ENCODE peak calls at places on chromosomes 1 and 21, in six cellular contexts. R is H1; L is fibroblast of lung; J is neuronal stem cell; P is gastrocnemius medialis; S is naive thymus-derived CD4-positive, alpha-beta T cell. M is an unnamed sample. For H3K4me1, the result is how much of the 10 kb centered on the place peaks cover.

GRCh38 chr1:202589190-202589680 is 121.0 kb downstream of the SYT2 start:
- DNase-seq in R (peak), L (peak), J (no peak), P (peak), S (no peak), M (peak)

GRCh38 chr1:25771246-25772114 is 28.5 kb upstream of the SELENON start:
- DNase-seq in R (no peak), L (no peak), J (peak), P (peak), S (peak), M (no peak)

GRCh38 chr1:163083690-163084089 is 14.5 kb downstream of the RGS4 start:
- DNase-seq in R (no peak), L (peak), J (no peak), P (no peak), S (no peak), M (no peak)

GRCh38 chr1:107496002-107496401 is 355.2 kb downstream of the NTNG1 start:
- DNase-seq in R (no peak), L (no peak), J (no peak), P (no peak), S (no peak), M (no peak)

GRCh38 chr1:66758247-66758755 is 6.0 kb downstream of the DYNLT5 start:
- DNase-seq in R (no peak), L (no peak), J (no peak), P (no peak), S (no peak), M (no peak)

GRCh38 chr1:84780000-84780716 is 89.9 kb upstream of the SSX2IP start:
- DNase-seq in R (no peak), L (peak), J (no peak), P (no peak), S (no peak), M (no peak)

GRCh38 chr1:193412748-193413147 is 226.3 kb upstream of the B3GALT2 start:
- DNase-seq in R (no peak), L (no peak), J (no peak), P (no peak), S (no peak), M (no peak)

GRCh38 chr21:34881421-34881820 is 167.7 kb downstream of the RUNX1 start:
- DNase-seq in R (no peak), L (peak), J (no peak), P (no peak), S (no peak), M (no peak)

GRCh38 chr1:115976062-115976899 is at the start of gene SLC22A15:
- DNase-seq in R (no peak), L (peak), J (peak), P (peak), S (no peak), M (peak)

GRCh38 chr1:117367769-117368059 is 465 bp downstream of the MAN1A2 start:
- DNase-seq in R (no peak), L (no peak), J (peak), P (no peak), S (peak), M (no peak)

GRCh38 chr1:38475624-38476005 is 384.0 kb downstream of the RRAGC start:
- DNase-seq in R (no peak), L (no peak), J (no peak), P (no peak), S (no peak), M (no peak)

GRCh38 chr1:71521655-71522264 is 440.9 kb upstream of the ZRANB2 start:
- DNase-seq in R (no peak), L (peak), J (peak), P (no peak), S (no peak), M (no peak)

GRCh38 chr1:197799271-197799670 is 24.0 kb upstream of the DENND1B start:
- DNase-seq in R (no peak), L (peak), J (no peak), P (no peak), S (no peak), M (no peak)

GRCh38 chr21:43332872-43333300 is 94.0 kb downstream of the SIK1 start:
- DNase-seq in R (no peak), L (peak), J (no peak), P (no peak), S (no peak), M (no peak)

GRCh38 chr1:6761338-6761737 is 23.9 kb upstream of the CAMTA1 start:
- DNase-seq in R (no peak), L (no peak), J (no peak), P (no peak), S (no peak), M (no peak)

GRCh38 chr1:10651377-10651776 is 145.1 kb downstream of the CASZ1 start:
- DNase-seq in R (no peak), L (peak), J (no peak), P (no peak), S (no peak), M (no peak)

GRCh38 chr1:202266061-202266765 is 72.6 kb downstream of the LGR6 start:
- DNase-seq in R (no peak), L (no peak), J (no peak), P (no peak), S (no peak), M (no peak)

GRCh38 chr1:206510371-206510770 is 3.0 kb downstream of the RASSF5 start:
- DNase-seq in R (no peak), L (no peak), J (no peak), P (no peak), S (no peak), M (no peak)
- H3K4me1 ChIP-seq in R (under half), L (under half), J (under half), P (under half), S (under half), M (under half)

GRCh38 chr1:222369991-222370910 is 177.7 kb downstream of the HHIPL2 start:
- DNase-seq in R (no peak), L (peak), J (no peak), P (no peak), S (no peak), M (no peak)

GRCh38 chr1:222373831-222374603 is 173.9 kb downstream of the HHIPL2 start:
- DNase-seq in R (no peak), L (no peak), J (no peak), P (no peak), S (no peak), M (no peak)

GRCh38 chr1:222373216-222373615 is 174.7 kb downstream of the HHIPL2 start:
- DNase-seq in R (no peak), L (no peak), J (no peak), P (no peak), S (no peak), M (no peak)

GRCh38 chr1:222370911-222371717 is 176.8 kb downstream of the HHIPL2 start:
- DNase-seq in R (no peak), L (peak), J (no peak), P (no peak), S (no peak), M (no peak)

DNA sequence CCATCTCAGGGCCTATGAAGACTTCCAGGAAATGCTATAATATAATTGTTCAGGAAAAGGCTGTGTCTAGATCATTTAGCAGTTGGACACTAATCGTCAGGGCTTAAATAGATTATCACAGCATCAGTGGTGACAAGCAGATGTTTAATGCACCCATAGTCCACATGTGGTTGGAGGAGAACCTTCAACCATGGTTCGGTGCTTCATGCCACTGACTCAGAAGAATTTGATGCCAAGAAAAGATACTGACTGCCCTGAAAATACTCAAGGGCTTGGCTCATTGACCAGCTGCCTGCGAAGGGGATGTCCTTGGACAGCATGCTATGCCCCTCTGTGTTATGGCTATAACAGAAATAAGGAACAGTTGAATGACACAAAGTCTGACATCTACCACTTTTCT is 175.7 kb downstream of the HHIPL2 start:
- DNase-seq in R (no peak), L (no peak), J (no peak), P (no peak), S (no peak), M (no peak)
- H3K4me1 ChIP-seq in R (under half), L (under half), J (under half), P (under half), S (under half), M (under half)

DNA sequence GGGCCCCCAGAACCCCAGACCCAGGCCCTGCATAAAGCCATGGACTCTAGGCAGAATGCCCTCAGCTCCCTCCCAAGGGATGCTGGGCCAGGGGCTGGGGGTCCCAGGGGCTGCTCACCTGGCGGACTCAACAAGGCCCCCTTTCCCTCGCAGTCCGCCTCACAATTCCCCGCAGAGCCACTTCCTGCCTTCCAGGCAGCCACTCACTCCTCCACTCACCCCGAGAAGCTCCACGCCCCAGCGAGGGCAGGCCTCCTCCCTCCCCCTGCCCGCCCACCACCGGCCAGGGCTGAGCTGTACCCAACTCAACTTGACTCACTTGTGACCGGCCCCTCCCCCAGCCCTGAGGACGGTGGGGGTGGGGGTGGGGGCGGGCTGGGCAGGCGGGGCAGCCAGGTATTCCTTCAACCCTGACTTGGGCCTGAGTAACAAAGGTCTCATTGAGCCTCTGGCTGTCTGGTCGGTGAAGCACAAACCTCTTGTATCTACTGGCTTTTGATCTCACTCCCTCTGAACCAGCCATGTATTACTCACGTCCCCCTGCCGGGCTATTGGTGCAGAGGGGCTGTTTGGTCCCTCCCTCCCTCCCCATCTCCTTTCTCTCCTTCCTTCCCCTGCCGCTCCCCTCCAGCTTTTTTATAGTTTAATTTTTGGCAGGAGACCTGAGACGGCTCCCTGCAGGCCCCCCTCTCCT is 5.9 kb downstream of the BLACAT1 start:
- DNase-seq in R (no peak), L (peak), J (no peak), P (no peak), S (no peak), M (no peak)
- H3K4me1 ChIP-seq in R (half or more), L (under half), J (half or more), P (under half), S (under half), M (under half)

DNA sequence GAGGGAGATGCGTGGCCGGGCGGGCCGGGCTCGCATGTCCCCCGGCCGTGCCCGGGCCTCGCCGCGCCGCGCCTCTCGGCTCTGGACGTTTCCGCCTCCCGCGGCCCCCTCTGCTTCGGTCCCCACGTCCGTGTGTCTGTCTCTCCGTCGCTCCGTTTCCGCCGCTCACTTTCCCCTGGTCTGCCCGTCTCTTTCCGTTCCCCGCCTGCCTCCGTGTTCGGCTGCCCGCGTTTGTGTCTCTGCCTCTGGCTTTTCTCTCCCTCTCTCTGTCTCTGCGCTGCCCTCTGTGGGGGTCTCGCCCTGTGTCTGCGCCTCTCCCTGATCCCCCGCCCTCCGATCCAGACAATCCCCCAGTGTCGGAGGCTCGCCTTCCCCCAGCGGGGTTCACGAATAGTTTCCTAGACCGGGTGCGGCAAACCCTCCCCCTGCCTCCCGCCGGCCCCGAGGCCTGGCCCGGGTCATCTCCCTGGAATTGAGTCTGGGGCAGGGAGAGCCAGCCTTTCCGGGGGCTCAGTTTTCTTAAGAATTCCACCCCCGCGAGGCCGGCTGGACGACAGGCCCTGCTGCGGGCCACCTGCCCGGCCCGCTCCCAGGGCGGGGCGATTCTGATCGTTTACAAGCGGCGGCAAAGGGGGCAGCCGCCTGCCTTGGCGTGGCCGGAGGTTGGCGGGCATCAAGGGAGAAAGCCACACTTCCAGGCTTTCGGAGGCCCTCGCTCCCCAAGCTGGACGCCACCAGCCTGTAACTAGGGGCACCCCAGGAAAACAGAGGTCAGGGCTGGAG is 841 bp downstream of the NBL1 start:
- DNase-seq in R (no peak), L (no peak), J (no peak), P (no peak), S (peak), M (no peak)
- H3K4me1 ChIP-seq in R (under half), L (under half), J (under half), P (under half), S (under half), M (under half)

DNA sequence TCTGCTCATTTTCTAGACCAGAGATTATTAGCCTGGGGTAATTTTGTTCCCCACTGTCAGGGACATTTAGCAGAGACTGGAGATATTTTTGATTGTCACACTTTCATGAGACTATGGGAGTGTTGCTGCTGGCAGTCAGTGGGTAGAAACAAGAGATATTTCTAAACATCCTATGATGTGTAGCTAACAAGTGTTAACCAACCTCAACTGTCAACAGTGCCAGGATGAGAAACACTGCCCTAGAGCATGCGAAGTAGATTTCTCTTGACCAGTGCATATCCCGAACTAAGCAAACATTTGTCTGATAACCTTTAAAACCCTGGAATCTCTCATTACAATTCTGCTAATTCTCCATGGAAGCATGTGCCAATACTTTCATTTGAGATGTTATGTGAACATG is 607.4 kb upstream of the TMPRSS15 start:
- DNase-seq in R (no peak), L (no peak), J (no peak), P (no peak), S (no peak), M (no peak)
- H3K4me1 ChIP-seq in R (under half), L (under half), J (under half), P (under half), S (under half), M (under half)

GRCh38 chr21:45130324-45130774 is 56.0 kb downstream of the ADARB1 start:
- DNase-seq in R (no peak), L (peak), J (no peak), P (no peak), S (no peak), M (peak)

GRCh38 chr21:45129231-45129923 is 55.0 kb downstream of the ADARB1 start:
- DNase-seq in R (no peak), L (no peak), J (no peak), P (peak), S (no peak), M (peak)

GRCh38 chr21:45126983-45127382 is 52.6 kb downstream of the ADARB1 start:
- DNase-seq in R (no peak), L (no peak), J (no peak), P (no peak), S (no peak), M (no peak)

GRCh38 chr21:45127937-45128336 is 53.6 kb downstream of the ADARB1 start:
- DNase-seq in R (no peak), L (no peak), J (no peak), P (no peak), S (no peak), M (no peak)

DNA sequence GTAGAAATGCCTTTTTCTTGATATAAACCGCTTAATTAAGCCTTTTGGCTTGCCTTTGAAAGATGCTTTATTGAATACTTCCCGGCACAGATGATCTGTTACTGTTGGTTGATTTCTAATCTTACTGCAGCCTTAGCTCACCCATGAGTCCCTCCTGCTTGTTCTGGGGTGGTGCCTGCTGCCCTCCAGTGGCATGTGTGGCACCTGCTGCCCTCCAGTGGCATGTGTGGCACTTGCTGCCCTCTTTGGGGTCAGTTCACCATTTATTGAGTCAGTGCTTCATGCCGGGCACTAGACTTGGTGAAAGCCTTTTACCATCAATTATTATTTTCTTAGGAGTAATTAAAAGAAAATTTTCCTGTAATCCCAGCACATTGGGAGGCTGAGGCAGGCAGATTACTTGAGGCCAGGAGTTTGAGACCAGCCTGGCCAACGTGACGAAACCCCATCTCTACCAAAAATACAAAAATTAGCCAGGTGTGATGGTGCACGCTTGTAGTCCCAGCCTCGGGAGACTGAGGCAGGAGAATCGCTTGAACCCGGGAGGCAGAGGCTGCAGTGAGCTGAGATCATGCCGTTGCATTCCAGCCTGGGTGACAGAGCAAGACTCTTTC is 54.3 kb downstream of the ADARB1 start:
- DNase-seq in R (peak), L (peak), J (no peak), P (peak), S (peak), M (peak)
- H3K4me1 ChIP-seq in R (under half), L (under half), J (under half), P (half or more), S (under half), M (half or more)